ENCODE peak calls at places on chromosomes 1 and 21, in four cellular contexts. Y is HCT116, E is left ventricle myocardium inferior, X is PC-9. S is an unnamed sample.

GRCh38 chr1:75130312-75130677 is 3.9 kb upstream of the LHX8 start:
- DNase-seq in Y (no peak), E (no peak), X (no peak), S (no peak)

GRCh38 chr21:28447453-28447852 is 545.2 kb downstream of the LTN1 start:
- DNase-seq in Y (no peak), E (no peak), X (no peak), S (no peak)

GRCh38 chr1:63877816-63878215 is 104.0 kb downstream of the ROR1 start:
- DNase-seq in Y (peak; percentile 66), E (no peak), X (peak; percentile 96), S (peak; percentile 46)

GRCh38 chr1:210250665-210250997 is 18.0 kb downstream of the SERTAD4 start:
- DNase-seq in Y (no peak), E (no peak), X (no peak), S (no peak)

GRCh38 chr1:93347319-93347899 is 1.7 kb downstream of the DR1 start:
- DNase-seq in Y (no peak), E (no peak), X (no peak), S (no peak)

GRCh38 chr21:45523411-45524101 is 18.7 kb downstream of the SLC19A1 start:
- DNase-seq in Y (no peak), E (peak; percentile 12), X (no peak), S (no peak)

GRCh38 chr1:151213560-151213959 is 15.2 kb downstream of the PIP5K1A start:
- DNase-seq in Y (no peak), E (no peak), X (no peak), S (no peak)

GRCh38 chr1:53378061-53378460 is 50.2 kb upstream of the LRP8 start:
- DNase-seq in Y (no peak), E (no peak), X (no peak), S (no peak)

GRCh38 chr1:210373628-210373877 is 44.9 kb downstream of the HHAT start:
- DNase-seq in Y (no peak), E (no peak), X (no peak), S (no peak)

GRCh38 chr21:25885405-25885804 is 150.6 kb downstream of the GABPA start:
- DNase-seq in Y (no peak), E (no peak), X (no peak), S (no peak)

GRCh38 chr1:67836769-67837168 is 3.5 kb upstream of the GNG12 start:
- DNase-seq in Y (no peak), E (no peak), X (no peak), S (no peak)

GRCh38 chr1:106746448-106747085 is 309.9 kb upstream of the PRMT6 start:
- DNase-seq in Y (no peak), E (no peak), X (no peak), S (no peak)

GRCh38 chr1:92822907-92823306 is 8.9 kb upstream of the RPL5 start:
- DNase-seq in Y (no peak), E (no peak), X (peak; percentile 93), S (no peak)

GRCh38 chr1:211551628-211552465 is 27.1 kb downstream of the SLC30A1 start:
- DNase-seq in Y (no peak), E (no peak), X (peak; percentile 97), S (no peak)

GRCh38 chr1:93395195-93395594 is 49.5 kb downstream of the DR1 start:
- DNase-seq in Y (no peak), E (no peak), X (no peak), S (no peak)

GRCh38 chr1:42779725-42780124 is 5.1 kb upstream of the TMEM269 start:
- DNase-seq in Y (no peak), E (no peak), X (no peak), S (no peak)

GRCh38 chr1:42773420-42773819 is 6.4 kb downstream of the C1orf50 start:
- DNase-seq in Y (no peak), E (no peak), X (no peak), S (no peak)

GRCh38 chr1:42777860-42778259 is 6.9 kb upstream of the TMEM269 start:
- DNase-seq in Y (no peak), E (no peak), X (no peak), S (no peak)

GRCh38 chr1:42774928-42775549 is 8.0 kb downstream of the C1orf50 start:
- DNase-seq in Y (no peak), E (no peak), X (no peak), S (no peak)

DNA sequence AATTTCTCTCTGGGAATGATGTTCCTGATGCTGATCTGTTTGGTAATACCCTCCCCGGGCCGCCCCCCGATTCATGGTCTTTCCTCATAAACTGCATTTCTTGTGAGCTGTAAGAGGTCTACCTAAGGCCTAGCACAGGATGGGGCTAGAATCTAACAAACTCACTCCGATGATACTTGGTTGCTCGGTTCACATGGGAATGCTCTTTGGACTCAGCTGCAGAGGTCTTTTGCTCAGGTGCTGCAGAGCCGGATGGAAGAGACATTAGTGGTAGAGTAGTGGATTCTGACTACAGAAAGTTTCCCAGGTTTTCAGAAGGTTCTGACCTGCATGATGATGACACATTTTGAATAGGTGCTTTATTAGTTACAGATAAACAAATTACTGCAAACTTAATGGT is 8.3 kb upstream of the TMEM269 start:
- DNase-seq in Y (no peak), E (no peak), X (no peak), S (no peak)
- TF ChIP-seq CTCF in Y (no peak), E (no peak), X (no peak), S (no peak)

GRCh38 chr1:228141871-228142615 is 2.0 kb downstream of the GUK1 start:
- DNase-seq in Y (no peak), E (no peak), X (no peak), S (no peak)
- H3K4me3 ChIP-seq in Y (peak overlapping the region; percentile 98), E (peak overlapping the region; percentile 90), X (peak overlapping the region; percentile 90), S (peak overlapping the region; percentile 92)

GRCh38 chr1:36865080-36865900 is 169.0 kb downstream of the GRIK3 start:
- DNase-seq in Y (no peak), E (no peak), X (no peak), S (no peak)
- TF ChIP-seq CTCF in Y (no peak), E (no peak), X (no peak), S (no peak)

GRCh38 chr1:85581138-85581801 is 709 bp downstream of the CCN1 start:
- DNase-seq in Y (no peak), E (peak; percentile 72), X (peak; percentile 73), S (no peak)

GRCh38 chr1:85581802-85582686 is 1.5 kb downstream of the CCN1 start:
- DNase-seq in Y (no peak), E (peak; percentile 22), X (peak; percentile 94), S (no peak)

GRCh38 chr1:85583355-85584263 is 3.0 kb downstream of the CCN1 start:
- DNase-seq in Y (no peak), E (no peak), X (no peak), S (no peak)

GRCh38 chr1:85584264-85584781 is 3.8 kb downstream of the CCN1 start:
- DNase-seq in Y (no peak), E (no peak), X (peak; percentile 90), S (no peak)

DNA sequence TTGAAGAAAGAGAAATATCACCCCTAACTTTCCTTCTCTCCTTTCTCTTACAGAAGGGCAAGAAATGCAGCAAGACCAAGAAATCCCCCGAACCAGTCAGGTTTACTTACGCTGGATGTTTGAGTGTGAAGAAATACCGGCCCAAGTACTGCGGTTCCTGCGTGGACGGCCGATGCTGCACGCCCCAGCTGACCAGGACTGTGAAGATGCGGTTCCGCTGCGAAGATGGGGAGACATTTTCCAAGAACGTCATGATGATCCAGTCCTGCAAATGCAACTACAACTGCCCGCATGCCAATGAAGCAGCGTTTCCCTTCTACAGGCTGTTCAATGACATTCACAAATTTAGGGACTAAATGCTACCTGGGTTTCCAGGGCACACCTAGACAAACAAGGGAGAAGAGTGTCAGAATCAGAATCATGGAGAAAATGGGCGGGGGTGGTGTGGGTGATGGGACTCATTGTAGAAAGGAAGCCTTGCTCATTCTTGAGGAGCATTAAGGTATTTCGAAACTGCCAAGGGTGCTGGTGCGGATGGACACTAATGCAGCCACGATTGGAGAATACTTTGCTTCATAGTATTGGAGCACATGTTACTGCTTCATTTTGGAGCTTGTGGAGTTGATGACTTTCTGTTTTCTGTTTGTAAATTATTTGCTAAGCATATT is 2.3 kb downstream of the CCN1 start:
- DNase-seq in Y (no peak), E (no peak), X (peak; percentile 51), S (no peak)
- H3K4me3 ChIP-seq in Y (no peak overlapping the region), E (peak overlapping the region; percentile 84), X (peak overlapping the region; percentile 65), S (peak overlapping the region; percentile 95)

DNA sequence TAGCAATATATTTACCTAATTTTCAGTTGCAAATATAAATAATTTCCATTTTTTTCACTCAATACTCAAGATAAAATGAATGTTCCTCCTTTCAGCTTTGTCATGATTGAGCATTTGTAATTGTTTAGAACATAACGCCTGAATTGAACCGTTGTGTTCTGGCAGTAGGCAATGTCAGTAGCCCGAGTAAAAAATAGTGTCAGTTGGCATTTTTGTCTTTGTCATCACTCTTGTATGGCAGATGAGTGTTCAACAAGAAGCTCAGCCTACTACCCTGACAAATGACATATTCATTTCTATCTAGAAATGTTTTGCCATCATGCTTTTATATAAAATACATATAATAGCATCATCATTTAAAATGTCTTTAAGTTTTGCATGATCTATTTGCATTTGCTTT is 691.4 kb upstream of the NCAM2 start:
- DNase-seq in Y (no peak), E (no peak), X (no peak), S (no peak)
- TF ChIP-seq CTCF in Y (no peak), E (no peak), X (no peak), S (no peak)

DNA sequence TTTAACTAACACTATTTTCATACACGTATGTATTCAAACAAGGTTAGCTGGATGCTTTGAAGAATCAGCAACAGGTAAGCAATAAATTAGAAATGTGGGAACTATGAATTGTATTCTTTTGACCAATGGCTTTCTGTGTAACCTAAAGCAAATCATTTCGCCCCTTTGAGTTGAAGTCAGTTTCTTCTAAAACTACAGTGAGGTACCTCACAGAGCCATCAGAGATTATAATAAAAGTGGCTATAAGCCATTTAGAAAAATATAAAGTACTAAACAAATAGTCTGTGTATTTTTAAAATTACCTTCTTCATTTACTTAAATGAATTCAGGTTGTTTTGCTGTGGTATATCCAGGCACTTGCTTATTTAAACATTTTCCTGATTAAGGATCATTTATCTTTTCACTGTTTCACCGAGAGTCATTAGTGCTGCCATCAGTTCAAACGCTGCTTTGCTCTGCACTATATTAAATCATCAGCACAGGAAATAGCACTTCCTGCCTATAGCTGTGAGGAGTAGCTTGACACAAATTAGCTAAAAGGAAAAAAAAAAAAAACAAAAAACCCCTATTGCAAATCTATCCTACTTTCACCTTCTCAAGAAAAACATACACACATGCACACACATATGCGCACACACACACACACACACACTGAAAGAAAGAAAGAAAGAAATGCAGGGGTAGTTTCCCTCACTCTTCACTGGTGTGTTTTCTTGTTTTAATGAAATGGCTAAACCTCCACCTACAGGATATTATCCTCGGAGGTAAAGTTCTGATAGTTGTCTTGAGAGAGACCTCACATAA is 39.8 kb upstream of the C1orf105 start:
- DNase-seq in Y (no peak), E (no peak), X (no peak), S (no peak)
- H3K4me3 ChIP-seq in Y (no peak overlapping the region), E (no peak overlapping the region), X (no peak overlapping the region), S (no peak overlapping the region)

DNA sequence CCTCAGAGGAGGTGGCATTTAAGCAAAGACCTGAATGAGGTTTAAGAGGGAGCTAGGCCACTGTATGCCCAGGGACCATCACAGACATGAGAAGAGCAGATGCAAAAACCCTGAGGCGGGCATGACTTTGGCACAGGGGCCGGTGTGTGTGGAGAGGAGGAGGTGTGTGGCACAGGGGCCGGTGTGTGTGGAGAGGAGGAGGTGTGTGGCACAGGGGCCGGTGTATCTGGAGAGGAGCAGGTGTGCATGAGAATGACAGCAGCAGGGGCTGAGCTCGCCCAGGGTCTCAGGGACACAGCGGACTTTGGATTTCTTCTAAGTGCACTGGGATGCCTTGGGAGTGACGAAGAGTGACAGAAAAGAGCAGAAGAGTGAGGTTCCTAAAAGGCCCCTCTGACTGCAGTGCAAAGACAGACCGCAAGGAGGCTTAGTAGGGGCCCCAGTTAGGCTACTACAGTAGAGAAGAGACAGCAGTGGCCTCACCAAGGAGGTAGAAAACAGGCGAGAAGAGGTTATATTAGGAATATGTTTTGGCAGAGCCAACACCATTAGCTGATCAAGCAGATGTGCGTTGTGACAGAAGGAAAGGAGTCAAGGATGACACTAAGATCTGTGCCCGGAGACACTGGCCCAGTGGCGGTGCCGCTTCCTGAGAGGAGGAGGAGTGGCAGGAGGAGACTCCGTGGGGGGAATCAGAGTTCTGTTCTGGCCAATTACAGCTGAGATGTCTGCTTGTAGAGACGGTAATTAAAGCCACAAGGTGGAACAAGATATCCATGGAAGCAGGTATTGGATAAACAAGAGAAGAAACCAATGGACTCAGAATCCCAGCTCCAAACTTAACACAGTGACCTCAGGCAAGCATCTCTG is 18.4 kb downstream of the ZBTB17 start:
- DNase-seq in Y (no peak), E (no peak), X (no peak), S (no peak)
- TF ChIP-seq CTCF in Y (no peak), E (peak; percentile 20), X (no peak), S (peak; percentile 33)

S was measured in HFF-Myc.